ENCODE peak calls at places on chromosomes 2 and 18, in five cellular contexts. P is breast epithelium, R is AG10803, K is GM12892, V is activated T-cell treated with anti-CD3 and anti-CD28 coated beads for 1 hour. N is an unnamed sample.
A peak's percentile ranks its signal among the peaks of the same experiment; 100 is the strongest.

GRCh38 chr2:69601179-69601612 is 42.3 kb downstream of the AAK1 start:
- DNase-seq in R (peak; percentile 69), V (no peak), P (no peak), K (no peak), N (no peak)

GRCh38 chr2:235496239-235496621 is 2.4 kb downstream of the AGAP1 start:
- DNase-seq in P (no peak), K (no peak), R (peak; percentile 18), V (no peak), N (no peak)

GRCh38 chr2:67032091-67032490 is 365.0 kb upstream of the ETAA1 start:
- DNase-seq in P (no peak), R (peak; percentile 8), V (no peak), K (no peak), N (no peak)

GRCh38 chr2:33791625-33792024 is 192.5 kb upstream of the FAM98A start:
- DNase-seq in K (no peak), V (no peak), R (peak; percentile 57), P (no peak), N (no peak)

GRCh38 chr18:6370410-6370809 is 44.3 kb downstream of the L3MBTL4 start:
- DNase-seq in P (no peak), K (no peak), R (no peak), V (no peak), N (peak; percentile 32)

GRCh38 chr2:223669453-223670225 is 67.5 kb upstream of the SCG2 start:
- DNase-seq in P (no peak), V (no peak), K (no peak), R (peak; percentile 58), N (no peak)

GRCh38 chr2:43222472-43223146 is 3.8 kb downstream of the ZFP36L2 start:
- DNase-seq in V (no peak), K (no peak), P (no peak), R (peak; percentile 42), N (no peak)

GRCh38 chr18:45449761-45450227 is 165.5 kb upstream of the SLC14A2 start:
- DNase-seq in P (peak; percentile 24), R (peak; percentile 64), K (no peak), V (no peak), N (peak; percentile 76)

GRCh38 chr2:145760781-145761649 is 1241.1 kb upstream of the ZEB2 start:
- DNase-seq in K (no peak), P (no peak), R (peak; percentile 69), V (no peak), N (no peak)

GRCh38 chr2:218145124-218145523 is 19.3 kb downstream of the CXCR2 start:
- DNase-seq in R (no peak), P (no peak), K (no peak), V (no peak), N (no peak)

GRCh38 chr2:240269886-240270285 is 129.4 kb upstream of the OTOS start:
- DNase-seq in R (no peak), P (no peak), K (no peak), V (no peak), N (no peak)

GRCh38 chr2:234098675-234099195 is 48.2 kb downstream of the SPP2 start:
- DNase-seq in K (no peak), R (no peak), V (no peak), P (no peak), N (no peak)

GRCh38 chr2:229273384-229274338 is 2.6 kb upstream of the PID1 start:
- DNase-seq in P (no peak), K (no peak), R (peak; percentile 81), V (no peak), N (peak; percentile 7)

GRCh38 chr2:203734276-203734983 is 28.0 kb downstream of the CD28 start:
- DNase-seq in V (no peak), K (no peak), R (no peak), P (no peak), N (no peak)

GRCh38 chr18:78753240-78753639 is 226.4 kb upstream of the SALL3 start:
- DNase-seq in R (no peak), P (peak; percentile 14), V (no peak), K (no peak), N (no peak)

GRCh38 chr2:178306351-178307073 is 112.2 kb downstream of the OSBPL6 start:
- DNase-seq in R (peak; percentile 45), V (no peak), K (peak; percentile 10), P (no peak), N (peak; percentile 14)

GRCh38 chr18:55186588-55186987 is 227.3 kb upstream of the CCDC68 start:
- DNase-seq in R (no peak), K (no peak), P (no peak), V (no peak), N (no peak)

GRCh38 chr2:53793261-53793660 is 6.4 kb downstream of the ERLEC1 start:
- DNase-seq in P (no peak), V (no peak), R (no peak), K (no peak), N (no peak)

GRCh38 chr2:77487074-77487803 is 34.9 kb downstream of the LRRTM4 start:
- DNase-seq in R (no peak), P (no peak), K (no peak), V (no peak), N (no peak)

GRCh38 chr2:6186332-6187100 is 494.3 kb downstream of the SOX11 start:
- DNase-seq in K (no peak), P (no peak), R (peak; percentile 81), V (no peak), N (no peak)

GRCh38 chr2:218323526-218324472 is 31.5 kb upstream of the TMBIM1 start:
- DNase-seq in V (no peak), K (no peak), P (no peak), R (peak; percentile 35), N (no peak)

GRCh38 chr2:72040629-72041403 is 106.8 kb downstream of the CYP26B1 start:
- DNase-seq in V (no peak), R (no peak), K (no peak), P (no peak), N (no peak)

GRCh38 chr2:222526480-222527277 is 102.3 kb downstream of the SGPP2 start:
- DNase-seq in P (no peak), V (no peak), K (no peak), R (no peak), N (no peak)